ENCODE peak calls at places on chromosomes 12 and 14, in four cellular contexts. Y is cardiac fibroblast, O is endodermal cell, R is body of pancreas. T is an unnamed sample.
A peak's percentile ranks its signal among the peaks of the same experiment; 100 is the strongest.

GRCh38 chr12:111636209-111636928 is 37.3 kb upstream of the ATXN2 start:
- DNase-seq in Y (peak; percentile 94), O (peak; percentile 90), R (peak; percentile 39), T (peak; percentile 77)

GRCh38 chr12:5520831-5521230 is 88.9 kb downstream of the NTF3 start:
- DNase-seq in Y (no peak), O (peak; percentile 35), R (no peak), T (no peak)

GRCh38 chr12:119713551-119714031 is 45.7 kb downstream of the PRKAB1 start:
- DNase-seq in Y (no peak), O (no peak), R (no peak), T (no peak)

GRCh38 chr12:90028620-90029051 is 320.0 kb upstream of the ATP2B1 start:
- DNase-seq in Y (no peak), O (no peak), R (no peak), T (no peak)

GRCh38 chr12:106118278-106118820 is 20.4 kb downstream of the NUAK1 start:
- DNase-seq in Y (no peak), O (no peak), R (no peak), T (no peak)

GRCh38 chr12:49865782-49866135 is 22.9 kb upstream of the BCDIN3D start:
- DNase-seq in Y (no peak), O (peak; percentile 32), R (no peak), T (no peak)

GRCh38 chr14:34781242-34781641 is 66.8 kb upstream of the CFL2 start:
- DNase-seq in Y (peak; percentile 86), O (no peak), R (no peak), T (no peak)

GRCh38 chr14:54348001-54348611 is 48.7 kb upstream of the CDKN3 start:
- DNase-seq in Y (peak; percentile 66), O (no peak), R (peak; percentile 42), T (no peak)

GRCh38 chr14:93520053-93520607 is 89.4 kb downstream of the UNC79 start:
- DNase-seq in Y (no peak), O (no peak), R (no peak), T (no peak)
- TF ChIP-seq CTCF in Y (no peak), O (no peak), R (no peak), T (no peak)

GRCh38 chr12:92608418-92609091 is 94.2 kb upstream of the PLEKHG7 start:
- DNase-seq in Y (peak; percentile 67), O (no peak), R (peak; percentile 26), T (no peak)
- H3K4me3 ChIP-seq in Y (no peak overlapping the region), O (no peak overlapping the region), R (no peak overlapping the region), T (no peak overlapping the region)

DNA sequence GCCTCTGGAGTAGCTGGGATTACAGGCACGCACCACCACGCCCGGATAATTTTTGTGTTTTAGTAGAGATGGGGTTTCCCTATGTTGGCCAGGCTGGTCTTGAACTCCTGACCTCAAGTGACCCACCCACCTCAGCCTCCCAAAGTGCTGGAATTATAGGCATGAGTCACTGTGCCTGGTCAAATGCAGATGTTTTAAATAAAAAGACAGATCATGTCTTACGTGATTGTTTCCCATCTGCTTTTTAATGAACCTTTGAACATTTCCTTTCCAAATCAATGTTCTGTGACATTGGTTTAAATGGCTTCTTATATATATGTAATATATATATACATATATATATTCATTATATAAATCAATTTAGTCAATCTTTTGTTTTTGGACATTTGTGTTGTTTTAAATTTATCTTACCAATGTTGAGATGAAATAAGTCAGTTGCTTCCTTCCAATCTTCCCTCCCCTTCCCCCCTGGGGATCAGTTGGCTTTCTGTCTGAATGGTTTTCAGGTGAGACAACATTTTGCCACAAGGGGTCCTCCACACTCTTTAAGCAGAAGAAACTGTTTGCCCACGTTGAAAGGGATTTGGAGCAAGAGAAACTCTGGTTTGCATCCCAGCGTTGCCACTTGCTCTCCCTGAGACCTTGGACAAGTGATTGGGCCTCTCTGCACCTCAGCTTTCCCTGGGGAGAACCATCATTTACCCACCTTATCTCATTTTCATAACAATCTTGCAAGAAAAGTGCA is 47.6 kb upstream of the RBM19 start:
- DNase-seq in Y (peak; percentile 42), O (peak; percentile 91), R (no peak), T (no peak)
- TF ChIP-seq CTCF in Y (peak; percentile 24), O (peak; percentile 84), R (no peak), T (no peak)

GRCh38 chr14:68627868-68628604 is 164.8 kb downstream of the ZFP36L1 start:
- DNase-seq in Y (peak; percentile 44), O (peak; percentile 92), R (peak; percentile 78), T (peak; percentile 49)
- H3K4me3 ChIP-seq in Y (no peak overlapping the region), O (no peak overlapping the region), R (no peak overlapping the region), T (peak overlapping the region; percentile 27)

GRCh38 chr12:78441737-78442453 is 422.7 kb upstream of the SYT1 start:
- DNase-seq in Y (no peak), O (no peak), R (no peak), T (no peak)

GRCh38 chr12:78448692-78449091 is 415.9 kb upstream of the SYT1 start:
- DNase-seq in Y (no peak), O (no peak), R (no peak), T (no peak)

GRCh38 chr12:78442454-78442801 is 422.1 kb upstream of the SYT1 start:
- DNase-seq in Y (peak; percentile 20), O (no peak), R (no peak), T (no peak)

GRCh38 chr12:78447373-78447772 is 417.2 kb upstream of the SYT1 start:
- DNase-seq in Y (no peak), O (no peak), R (no peak), T (no peak)

DNA sequence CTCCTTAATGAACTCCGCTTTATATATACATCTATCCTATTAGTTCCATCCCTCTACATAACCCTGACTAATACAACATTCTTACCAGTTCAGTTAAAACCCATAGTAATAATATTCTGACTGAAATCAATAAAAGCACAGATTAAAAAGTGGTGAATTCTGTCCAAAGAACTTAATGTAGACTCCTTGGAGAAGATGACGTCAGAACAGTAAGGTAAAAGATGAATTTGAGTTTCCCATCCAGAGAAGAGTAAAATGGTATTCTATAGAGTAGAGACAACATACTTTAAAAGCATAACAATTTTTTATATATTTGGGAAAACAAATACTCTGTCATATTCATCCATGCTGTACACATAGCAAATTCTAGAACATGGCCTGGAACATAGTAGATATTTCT is 418.0 kb upstream of the SYT1 start:
- DNase-seq in Y (no peak), O (no peak), R (no peak), T (no peak)
- TF ChIP-seq CTCF in Y (no peak), O (no peak), R (no peak), T (no peak)

DNA sequence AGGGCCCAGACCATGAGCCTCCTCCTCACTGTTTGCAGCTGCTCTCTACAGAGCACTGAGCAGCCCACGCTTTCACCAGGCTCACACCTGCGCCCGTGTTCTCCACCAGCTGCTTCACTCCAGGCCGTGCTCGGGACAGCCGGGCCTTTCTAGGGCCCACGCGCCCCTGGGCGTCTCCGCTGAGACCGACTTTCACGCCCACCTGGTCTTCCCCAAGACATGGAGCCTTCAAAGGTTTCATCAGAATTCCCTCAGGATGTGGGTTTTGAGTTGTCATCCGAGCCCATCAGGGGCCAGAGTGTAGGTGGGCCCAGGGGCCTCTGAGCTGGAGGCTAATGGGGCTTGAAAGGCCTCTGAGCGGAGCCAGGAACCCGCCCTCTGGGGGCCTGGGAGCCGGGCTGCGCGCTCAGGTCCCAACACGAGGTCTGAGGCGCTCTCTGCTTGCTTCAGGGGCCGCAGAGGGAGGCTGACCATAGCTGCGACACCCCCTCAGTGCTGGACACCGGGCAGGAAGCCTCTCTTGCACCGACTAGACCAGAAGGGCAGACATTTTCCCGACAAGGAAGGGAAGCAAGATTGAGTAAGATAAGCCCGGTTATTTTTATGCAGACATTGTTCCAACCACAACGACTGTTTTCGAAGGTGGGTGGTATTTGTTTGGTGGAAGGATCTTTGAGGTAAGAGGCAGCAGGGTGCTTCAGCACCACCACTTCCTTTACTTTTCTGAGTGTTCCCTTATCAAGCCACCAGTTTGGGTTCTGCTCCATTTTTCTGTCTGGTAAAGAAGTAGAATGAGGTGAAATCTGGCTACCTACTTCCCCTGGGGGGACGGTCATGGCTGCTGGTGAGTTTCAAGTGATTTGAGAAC is 125.0 kb upstream of the FUT8 start:
- DNase-seq in Y (no peak), O (peak; percentile 57), R (no peak), T (no peak)
- H3K4me3 ChIP-seq in Y (no peak overlapping the region), O (no peak overlapping the region), R (no peak overlapping the region), T (no peak overlapping the region)

GRCh38 chr12:25957898-25958253 is 606 bp upstream of the RASSF8 start:
- DNase-seq in Y (peak; percentile 86), O (no peak), R (no peak), T (no peak)

GRCh38 chr12:25958254-25959068 is at the start of gene RASSF8:
- DNase-seq in Y (peak; percentile 89), O (peak; percentile 92), R (peak; percentile 77), T (peak; percentile 80)

GRCh38 chr12:25960926-25961325 is 2.4 kb downstream of the RASSF8 start:
- DNase-seq in Y (no peak), O (no peak), R (no peak), T (no peak)

GRCh38 chr12:25959069-25959961 is 833 bp downstream of the RASSF8 start:
- DNase-seq in Y (peak; percentile 90), O (peak; percentile 85), R (peak; percentile 49), T (peak; percentile 77)

DNA sequence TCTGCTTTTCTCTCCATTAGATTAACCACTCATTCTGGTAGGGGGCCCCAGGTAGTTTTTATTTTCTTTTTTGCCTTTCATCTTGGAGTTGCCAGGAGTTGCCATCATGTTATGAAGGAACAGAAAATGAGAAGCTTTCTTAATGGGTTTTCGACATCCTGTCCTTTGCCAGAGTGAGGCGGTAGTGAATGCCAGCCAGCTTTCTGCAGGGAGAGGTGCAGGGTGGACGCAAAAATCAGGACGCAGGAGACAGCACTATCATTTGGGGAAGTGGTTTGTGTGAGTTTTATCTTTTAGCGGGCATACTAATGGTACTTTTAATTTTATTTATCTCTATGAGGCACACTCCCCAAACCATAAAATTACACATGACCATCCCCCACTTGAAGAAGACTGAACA is 1.7 kb downstream of the RASSF8 start:
- DNase-seq in Y (peak; percentile 70), O (peak; percentile 77), R (peak; percentile 27), T (no peak)
- TF ChIP-seq CTCF in Y (peak; percentile 22), O (peak; percentile 62), R (no peak), T (no peak)